ENCODE peak calls at places on chromosomes 2 and 18, in seven cellular contexts. Z is AG08395; T is stimulated activated CD8-positive, alpha-beta memory T cell treated with anti-CD3 and anti-CD28 coated beads, Interleukin-7, amount 100 ng/mL, for 24 hours; F is Calu3; E is cortex of kidney; X is bronchial epithelial cell; O is T-helper 2 cell. U is an unnamed sample.

GRCh38 chr2:144453039-144453336 is 66.9 kb downstream of the ZEB2 start:
- DNase-seq in Z (no peak), T (no peak), F (no peak), E (no peak), X (no peak), O (no peak), U (no peak)

GRCh38 chr18:23137788-23138216 is 2.5 kb downstream of the CABLES1 start:
- DNase-seq in Z (no peak), T (no peak), F (no peak), E (no peak), X (no peak), O (no peak), U (no peak)

GRCh38 chr2:54047658-54048057 is 67.8 kb upstream of the ACYP2 start:
- DNase-seq in Z (no peak), T (no peak), F (no peak), E (no peak), X (no peak), O (no peak), U (no peak)

GRCh38 chr2:97749611-97750010 is 36.2 kb downstream of the ZAP70 start:
- DNase-seq in Z (no peak), T (no peak), F (no peak), E (no peak), X (no peak), O (no peak), U (no peak)

GRCh38 chr2:181153886-181154285 is 173.5 kb downstream of the UBE2E3 start:
- DNase-seq in Z (no peak), T (no peak), F (no peak), E (no peak), X (no peak), O (no peak), U (no peak)

GRCh38 chr18:52617931-52618330 is 277.9 kb downstream of the DCC start:
- DNase-seq in Z (no peak), T (no peak), F (no peak), E (no peak), X (peak; percentile 3), O (no peak), U (no peak)

GRCh38 chr2:73588177-73588576 is 54.0 kb downstream of the NAT8 start:
- DNase-seq in Z (no peak), T (no peak), F (no peak), E (no peak), X (no peak), O (no peak), U (no peak)

GRCh38 chr18:10006261-10006903 is 92.6 kb downstream of the VAPA start:
- DNase-seq in Z (peak; percentile 58), T (no peak), F (no peak), E (no peak), X (peak; percentile 39), O (no peak), U (no peak)

GRCh38 chr2:15811367-15811766 is 129.0 kb upstream of the MYCN start:
- DNase-seq in Z (no peak), T (no peak), F (no peak), E (no peak), X (no peak), O (no peak), U (no peak)

GRCh38 chr2:10932345-10933151 is 20.8 kb downstream of the KCNF1 start:
- DNase-seq in Z (no peak), T (no peak), F (no peak), E (no peak), X (no peak), O (no peak), U (no peak)

GRCh38 chr2:240966906-240967680 is 31.3 kb upstream of the SNED1 start:
- DNase-seq in Z (no peak), T (no peak), F (no peak), E (no peak), X (no peak), O (no peak), U (no peak)

GRCh38 chr2:71846072-71846471 is 301.6 kb downstream of the CYP26B1 start:
- DNase-seq in Z (no peak), T (no peak), F (no peak), E (no peak), X (no peak), O (no peak), U (no peak)

GRCh38 chr2:109185338-109185737 is 56.3 kb downstream of the SH3RF3 start:
- DNase-seq in Z (peak; percentile 78), T (no peak), F (no peak), E (no peak), X (peak; percentile 33), O (no peak), U (no peak)